ENCODE peak calls at places on chromosome 14, in eight cellular contexts. One of them, this sample, is unnamed.

GRCh38 chr14:106343636-106344035 is 817.3 kb downstream of the TMEM121 start:
- DNase-seq in lower leg skin: no peak
- DNase-seq in activated naive CD8-positive, alpha-beta T cell treated with anti-CD3 and anti-CD28 coated beads for 36 hours: no peak
- DNase-seq in activated CD8-positive, alpha-beta memory T cell treated with anti-CD3 and anti-CD28 coated beads for 24 hours: no peak
- DNase-seq in NCI-H1092 treated with DMSO at 0.1 percent for 48 hours: no peak
- DNase-seq in SW 1271: no peak
- DNase-seq in activated naive CD4-positive, alpha-beta T cell: no peak
- DNase-seq in HFF-Myc: no peak
- DNase-seq in this sample: no peak

GRCh38 chr14:72173038-72173720 is 240.9 kb downstream of the RGS6 start:
- DNase-seq in activated CD8-positive, alpha-beta memory T cell treated with anti-CD3 and anti-CD28 coated beads for 24 hours: no peak
- DNase-seq in HFF-Myc: no peak
- DNase-seq in SW 1271: no peak
- DNase-seq in NCI-H1092 treated with DMSO at 0.1 percent for 48 hours: no peak
- DNase-seq in activated naive CD4-positive, alpha-beta T cell: no peak
- DNase-seq in lower leg skin: no peak
- DNase-seq in activated naive CD8-positive, alpha-beta T cell treated with anti-CD3 and anti-CD28 coated beads for 36 hours: no peak
- DNase-seq in this sample: no peak

GRCh38 chr14:73428354-73428824 is 30.0 kb downstream of the NUMB start:
- DNase-seq in NCI-H1092 treated with DMSO at 0.1 percent for 48 hours: no peak
- DNase-seq in activated naive CD4-positive, alpha-beta T cell: no peak
- DNase-seq in HFF-Myc: no peak
- DNase-seq in activated CD8-positive, alpha-beta memory T cell treated with anti-CD3 and anti-CD28 coated beads for 24 hours: no peak
- DNase-seq in lower leg skin: no peak
- DNase-seq in activated naive CD8-positive, alpha-beta T cell treated with anti-CD3 and anti-CD28 coated beads for 36 hours: no peak
- DNase-seq in SW 1271: no peak
- DNase-seq in this sample: no peak

GRCh38 chr14:100728962-100729361 is 2.3 kb downstream of the DLK1 start:
- DNase-seq in lower leg skin: no peak
- DNase-seq in HFF-Myc: no peak
- DNase-seq in NCI-H1092 treated with DMSO at 0.1 percent for 48 hours: no peak
- DNase-seq in SW 1271: no peak
- DNase-seq in activated naive CD4-positive, alpha-beta T cell: no peak
- DNase-seq in activated naive CD8-positive, alpha-beta T cell treated with anti-CD3 and anti-CD28 coated beads for 36 hours: no peak
- DNase-seq in activated CD8-positive, alpha-beta memory T cell treated with anti-CD3 and anti-CD28 coated beads for 24 hours: no peak
- DNase-seq in this sample: no peak

GRCh38 chr14:98173291-98173690 is 1098.7 kb downstream of the BCL11B start:
- DNase-seq in activated CD8-positive, alpha-beta memory T cell treated with anti-CD3 and anti-CD28 coated beads for 24 hours: peak
- DNase-seq in lower leg skin: no peak
- DNase-seq in SW 1271: no peak
- DNase-seq in activated naive CD4-positive, alpha-beta T cell: peak
- DNase-seq in HFF-Myc: no peak
- DNase-seq in NCI-H1092 treated with DMSO at 0.1 percent for 48 hours: no peak
- DNase-seq in activated naive CD8-positive, alpha-beta T cell treated with anti-CD3 and anti-CD28 coated beads for 36 hours: no peak
- DNase-seq in this sample: no peak

GRCh38 chr14:98633380-98633779 is 638.6 kb downstream of the BCL11B start:
- DNase-seq in activated naive CD4-positive, alpha-beta T cell: no peak
- DNase-seq in activated naive CD8-positive, alpha-beta T cell treated with anti-CD3 and anti-CD28 coated beads for 36 hours: no peak
- DNase-seq in HFF-Myc: no peak
- DNase-seq in activated CD8-positive, alpha-beta memory T cell treated with anti-CD3 and anti-CD28 coated beads for 24 hours: no peak
- DNase-seq in lower leg skin: no peak
- DNase-seq in NCI-H1092 treated with DMSO at 0.1 percent for 48 hours: peak
- DNase-seq in SW 1271: no peak
- DNase-seq in this sample: no peak

GRCh38 chr14:89260898-89261297 is 156.1 kb downstream of the FOXN3 start:
- DNase-seq in NCI-H1092 treated with DMSO at 0.1 percent for 48 hours: no peak
- DNase-seq in activated CD8-positive, alpha-beta memory T cell treated with anti-CD3 and anti-CD28 coated beads for 24 hours: peak
- DNase-seq in SW 1271: no peak
- DNase-seq in activated naive CD4-positive, alpha-beta T cell: no peak
- DNase-seq in activated naive CD8-positive, alpha-beta T cell treated with anti-CD3 and anti-CD28 coated beads for 36 hours: no peak
- DNase-seq in lower leg skin: no peak
- DNase-seq in HFF-Myc: no peak
- DNase-seq in this sample: no peak

GRCh38 chr14:91115986-91116385 is 2.1 kb downstream of the DGLUCY start:
- DNase-seq in HFF-Myc: no peak
- DNase-seq in activated CD8-positive, alpha-beta memory T cell treated with anti-CD3 and anti-CD28 coated beads for 24 hours: no peak
- DNase-seq in activated naive CD4-positive, alpha-beta T cell: no peak
- DNase-seq in NCI-H1092 treated with DMSO at 0.1 percent for 48 hours: no peak
- DNase-seq in SW 1271: no peak
- DNase-seq in activated naive CD8-positive, alpha-beta T cell treated with anti-CD3 and anti-CD28 coated beads for 36 hours: no peak
- DNase-seq in lower leg skin: no peak
- DNase-seq in this sample: no peak

GRCh38 chr14:61950340-61950739 is 188.1 kb downstream of the SNAPC1 start:
- DNase-seq in NCI-H1092 treated with DMSO at 0.1 percent for 48 hours: no peak
- DNase-seq in activated naive CD4-positive, alpha-beta T cell: no peak
- DNase-seq in SW 1271: no peak
- DNase-seq in HFF-Myc: no peak
- DNase-seq in lower leg skin: no peak
- DNase-seq in activated CD8-positive, alpha-beta memory T cell treated with anti-CD3 and anti-CD28 coated beads for 24 hours: no peak
- DNase-seq in activated naive CD8-positive, alpha-beta T cell treated with anti-CD3 and anti-CD28 coated beads for 36 hours: no peak
- DNase-seq in this sample: no peak

GRCh38 chr14:32080001-32080510 is 3.0 kb downstream of the ARHGAP5 start:
- DNase-seq in NCI-H1092 treated with DMSO at 0.1 percent for 48 hours: no peak
- DNase-seq in activated naive CD8-positive, alpha-beta T cell treated with anti-CD3 and anti-CD28 coated beads for 36 hours: no peak
- DNase-seq in SW 1271: no peak
- DNase-seq in activated naive CD4-positive, alpha-beta T cell: no peak
- DNase-seq in HFF-Myc: no peak
- DNase-seq in lower leg skin: no peak
- DNase-seq in activated CD8-positive, alpha-beta memory T cell treated with anti-CD3 and anti-CD28 coated beads for 24 hours: no peak
- DNase-seq in this sample: no peak

GRCh38 chr14:100658514-100658886 is 68.2 kb upstream of the DLK1 start:
- DNase-seq in lower leg skin: no peak
- DNase-seq in activated CD8-positive, alpha-beta memory T cell treated with anti-CD3 and anti-CD28 coated beads for 24 hours: no peak
- DNase-seq in NCI-H1092 treated with DMSO at 0.1 percent for 48 hours: no peak
- DNase-seq in activated naive CD8-positive, alpha-beta T cell treated with anti-CD3 and anti-CD28 coated beads for 36 hours: no peak
- DNase-seq in activated naive CD4-positive, alpha-beta T cell: no peak
- DNase-seq in SW 1271: no peak
- DNase-seq in HFF-Myc: no peak
- DNase-seq in this sample: no peak

GRCh38 chr14:91005716-91006115 is 54.7 kb downstream of the RPS6KA5 start:
- DNase-seq in SW 1271: no peak
- DNase-seq in lower leg skin: no peak
- DNase-seq in NCI-H1092 treated with DMSO at 0.1 percent for 48 hours: no peak
- DNase-seq in activated naive CD8-positive, alpha-beta T cell treated with anti-CD3 and anti-CD28 coated beads for 36 hours: no peak
- DNase-seq in activated CD8-positive, alpha-beta memory T cell treated with anti-CD3 and anti-CD28 coated beads for 24 hours: no peak
- DNase-seq in HFF-Myc: no peak
- DNase-seq in activated naive CD4-positive, alpha-beta T cell: no peak
- DNase-seq in this sample: no peak

GRCh38 chr14:103753809-103754208 is 38.2 kb downstream of the ZFYVE21 start:
- DNase-seq in HFF-Myc: no peak
- DNase-seq in lower leg skin: no peak
- DNase-seq in activated CD8-positive, alpha-beta memory T cell treated with anti-CD3 and anti-CD28 coated beads for 24 hours: no peak
- DNase-seq in activated naive CD4-positive, alpha-beta T cell: no peak
- DNase-seq in activated naive CD8-positive, alpha-beta T cell treated with anti-CD3 and anti-CD28 coated beads for 36 hours: no peak
- DNase-seq in NCI-H1092 treated with DMSO at 0.1 percent for 48 hours: no peak
- DNase-seq in SW 1271: no peak
- DNase-seq in this sample: no peak

GRCh38 chr14:59507063-59507751 is 22.9 kb downstream of the JKAMP start:
- DNase-seq in activated CD8-positive, alpha-beta memory T cell treated with anti-CD3 and anti-CD28 coated beads for 24 hours: peak
- DNase-seq in activated naive CD8-positive, alpha-beta T cell treated with anti-CD3 and anti-CD28 coated beads for 36 hours: peak
- DNase-seq in SW 1271: peak
- DNase-seq in NCI-H1092 treated with DMSO at 0.1 percent for 48 hours: peak
- DNase-seq in lower leg skin: no peak
- DNase-seq in activated naive CD4-positive, alpha-beta T cell: peak
- DNase-seq in HFF-Myc: no peak
- DNase-seq in this sample: peak

GRCh38 chr14:74478996-74479635 is 14.0 kb downstream of the NPC2 start:
- DNase-seq in SW 1271: no peak
- DNase-seq in HFF-Myc: no peak
- DNase-seq in NCI-H1092 treated with DMSO at 0.1 percent for 48 hours: peak
- DNase-seq in lower leg skin: no peak
- DNase-seq in activated CD8-positive, alpha-beta memory T cell treated with anti-CD3 and anti-CD28 coated beads for 24 hours: no peak
- DNase-seq in activated naive CD4-positive, alpha-beta T cell: no peak
- DNase-seq in activated naive CD8-positive, alpha-beta T cell treated with anti-CD3 and anti-CD28 coated beads for 36 hours: no peak
- DNase-seq in this sample: no peak

GRCh38 chr14:91517013-91517412 is 6.9 kb upstream of the PPP4R3A start:
- DNase-seq in activated naive CD8-positive, alpha-beta T cell treated with anti-CD3 and anti-CD28 coated beads for 36 hours: no peak
- DNase-seq in activated CD8-positive, alpha-beta memory T cell treated with anti-CD3 and anti-CD28 coated beads for 24 hours: no peak
- DNase-seq in NCI-H1092 treated with DMSO at 0.1 percent for 48 hours: no peak
- DNase-seq in HFF-Myc: no peak
- DNase-seq in lower leg skin: no peak
- DNase-seq in SW 1271: no peak
- DNase-seq in activated naive CD4-positive, alpha-beta T cell: no peak
- DNase-seq in this sample: no peak

GRCh38 chr14:60396718-60397343 is 89.0 kb downstream of the C14orf39 start:
- DNase-seq in activated naive CD4-positive, alpha-beta T cell: no peak
- DNase-seq in SW 1271: no peak
- DNase-seq in lower leg skin: no peak
- DNase-seq in NCI-H1092 treated with DMSO at 0.1 percent for 48 hours: no peak
- DNase-seq in activated naive CD8-positive, alpha-beta T cell treated with anti-CD3 and anti-CD28 coated beads for 36 hours: no peak
- DNase-seq in HFF-Myc: no peak
- DNase-seq in activated CD8-positive, alpha-beta memory T cell treated with anti-CD3 and anti-CD28 coated beads for 24 hours: no peak
- DNase-seq in this sample: no peak

GRCh38 chr14:83096092-83096491 is 1562.4 kb upstream of the SEL1L start:
- DNase-seq in activated naive CD8-positive, alpha-beta T cell treated with anti-CD3 and anti-CD28 coated beads for 36 hours: no peak
- DNase-seq in activated CD8-positive, alpha-beta memory T cell treated with anti-CD3 and anti-CD28 coated beads for 24 hours: no peak
- DNase-seq in HFF-Myc: no peak
- DNase-seq in NCI-H1092 treated with DMSO at 0.1 percent for 48 hours: no peak
- DNase-seq in activated naive CD4-positive, alpha-beta T cell: no peak
- DNase-seq in lower leg skin: no peak
- DNase-seq in SW 1271: no peak
- DNase-seq in this sample: no peak

GRCh38 chr14:90368946-90369721 is 27.7 kb upstream of the CALM1 start:
- DNase-seq in activated naive CD4-positive, alpha-beta T cell: no peak
- DNase-seq in activated CD8-positive, alpha-beta memory T cell treated with anti-CD3 and anti-CD28 coated beads for 24 hours: no peak
- DNase-seq in SW 1271: no peak
- DNase-seq in activated naive CD8-positive, alpha-beta T cell treated with anti-CD3 and anti-CD28 coated beads for 36 hours: no peak
- DNase-seq in NCI-H1092 treated with DMSO at 0.1 percent for 48 hours: peak
- DNase-seq in HFF-Myc: peak
- DNase-seq in lower leg skin: no peak
- DNase-seq in this sample: no peak

GRCh38 chr14:28482644-28483043 is 283.9 kb upstream of the FOXG1 start:
- DNase-seq in SW 1271: no peak
- DNase-seq in NCI-H1092 treated with DMSO at 0.1 percent for 48 hours: no peak
- DNase-seq in HFF-Myc: no peak
- DNase-seq in activated naive CD8-positive, alpha-beta T cell treated with anti-CD3 and anti-CD28 coated beads for 36 hours: no peak
- DNase-seq in lower leg skin: no peak
- DNase-seq in activated CD8-positive, alpha-beta memory T cell treated with anti-CD3 and anti-CD28 coated beads for 24 hours: no peak
- DNase-seq in activated naive CD4-positive, alpha-beta T cell: no peak
- DNase-seq in this sample: no peak

GRCh38 chr14:105333020-105333490 is 18.5 kb downstream of the PACS2 start:
- DNase-seq in SW 1271: no peak
- DNase-seq in activated naive CD8-positive, alpha-beta T cell treated with anti-CD3 and anti-CD28 coated beads for 36 hours: no peak
- DNase-seq in activated naive CD4-positive, alpha-beta T cell: no peak
- DNase-seq in lower leg skin: no peak
- DNase-seq in NCI-H1092 treated with DMSO at 0.1 percent for 48 hours: no peak
- DNase-seq in HFF-Myc: no peak
- DNase-seq in activated CD8-positive, alpha-beta memory T cell treated with anti-CD3 and anti-CD28 coated beads for 24 hours: no peak
- DNase-seq in this sample: no peak

GRCh38 chr14:51609251-51609986 is 42.3 kb upstream of the FRMD6 start:
- DNase-seq in SW 1271: no peak
- DNase-seq in lower leg skin: no peak
- DNase-seq in activated naive CD8-positive, alpha-beta T cell treated with anti-CD3 and anti-CD28 coated beads for 36 hours: no peak
- DNase-seq in NCI-H1092 treated with DMSO at 0.1 percent for 48 hours: no peak
- DNase-seq in HFF-Myc: no peak
- DNase-seq in activated naive CD4-positive, alpha-beta T cell: no peak
- DNase-seq in activated CD8-positive, alpha-beta memory T cell treated with anti-CD3 and anti-CD28 coated beads for 24 hours: no peak
- DNase-seq in this sample: no peak

GRCh38 chr14:77574446-77575125 is 41.9 kb downstream of the SPTLC2 start:
- DNase-seq in activated CD8-positive, alpha-beta memory T cell treated with anti-CD3 and anti-CD28 coated beads for 24 hours: no peak
- DNase-seq in lower leg skin: no peak
- DNase-seq in NCI-H1092 treated with DMSO at 0.1 percent for 48 hours: no peak
- DNase-seq in activated naive CD4-positive, alpha-beta T cell: no peak
- DNase-seq in activated naive CD8-positive, alpha-beta T cell treated with anti-CD3 and anti-CD28 coated beads for 36 hours: no peak
- DNase-seq in SW 1271: no peak
- DNase-seq in HFF-Myc: no peak
- DNase-seq in this sample: no peak

GRCh38 chr14:57870686-57871457 is 5.0 kb upstream of the SLC35F4 start:
- DNase-seq in HFF-Myc: no peak
- DNase-seq in lower leg skin: no peak
- DNase-seq in activated naive CD8-positive, alpha-beta T cell treated with anti-CD3 and anti-CD28 coated beads for 36 hours: no peak
- DNase-seq in activated naive CD4-positive, alpha-beta T cell: no peak
- DNase-seq in NCI-H1092 treated with DMSO at 0.1 percent for 48 hours: no peak
- DNase-seq in SW 1271: no peak
- DNase-seq in activated CD8-positive, alpha-beta memory T cell treated with anti-CD3 and anti-CD28 coated beads for 24 hours: no peak
- DNase-seq in this sample: no peak

GRCh38 chr14:70289138-70289537 is 70.3 kb downstream of the COX16 start:
- DNase-seq in activated CD8-positive, alpha-beta memory T cell treated with anti-CD3 and anti-CD28 coated beads for 24 hours: peak
- DNase-seq in activated naive CD8-positive, alpha-beta T cell treated with anti-CD3 and anti-CD28 coated beads for 36 hours: peak
- DNase-seq in HFF-Myc: no peak
- DNase-seq in activated naive CD4-positive, alpha-beta T cell: no peak
- DNase-seq in lower leg skin: no peak
- DNase-seq in SW 1271: no peak
- DNase-seq in NCI-H1092 treated with DMSO at 0.1 percent for 48 hours: no peak
- DNase-seq in this sample: no peak

GRCh38 chr14:99121027-99121875 is 150.7 kb downstream of the BCL11B start:
- DNase-seq in lower leg skin: no peak
- DNase-seq in SW 1271: no peak
- DNase-seq in NCI-H1092 treated with DMSO at 0.1 percent for 48 hours: no peak
- DNase-seq in activated CD8-positive, alpha-beta memory T cell treated with anti-CD3 and anti-CD28 coated beads for 24 hours: peak
- DNase-seq in HFF-Myc: no peak
- DNase-seq in activated naive CD8-positive, alpha-beta T cell treated with anti-CD3 and anti-CD28 coated beads for 36 hours: no peak
- DNase-seq in activated naive CD4-positive, alpha-beta T cell: no peak
- DNase-seq in this sample: peak

GRCh38 chr14:33307691-33308369 is 369.2 kb downstream of the NPAS3 start:
- DNase-seq in activated CD8-positive, alpha-beta memory T cell treated with anti-CD3 and anti-CD28 coated beads for 24 hours: no peak
- DNase-seq in NCI-H1092 treated with DMSO at 0.1 percent for 48 hours: peak
- DNase-seq in HFF-Myc: peak
- DNase-seq in activated naive CD4-positive, alpha-beta T cell: no peak
- DNase-seq in SW 1271: no peak
- DNase-seq in activated naive CD8-positive, alpha-beta T cell treated with anti-CD3 and anti-CD28 coated beads for 36 hours: no peak
- DNase-seq in lower leg skin: peak
- DNase-seq in this sample: no peak

GRCh38 chr14:106044949-106045596 is 518.7 kb downstream of the TMEM121 start:
- DNase-seq in activated naive CD8-positive, alpha-beta T cell treated with anti-CD3 and anti-CD28 coated beads for 36 hours: peak
- DNase-seq in lower leg skin: no peak
- DNase-seq in SW 1271: no peak
- DNase-seq in HFF-Myc: no peak
- DNase-seq in activated CD8-positive, alpha-beta memory T cell treated with anti-CD3 and anti-CD28 coated beads for 24 hours: peak
- DNase-seq in activated naive CD4-positive, alpha-beta T cell: peak
- DNase-seq in NCI-H1092 treated with DMSO at 0.1 percent for 48 hours: no peak
- DNase-seq in this sample: peak

GRCh38 chr14:102084931-102085330 is 1.9 kb downstream of the HSP90AA1 start:
- DNase-seq in SW 1271: no peak
- DNase-seq in NCI-H1092 treated with DMSO at 0.1 percent for 48 hours: no peak
- DNase-seq in activated naive CD4-positive, alpha-beta T cell: no peak
- DNase-seq in lower leg skin: no peak
- DNase-seq in HFF-Myc: no peak
- DNase-seq in activated CD8-positive, alpha-beta memory T cell treated with anti-CD3 and anti-CD28 coated beads for 24 hours: no peak
- DNase-seq in activated naive CD8-positive, alpha-beta T cell treated with anti-CD3 and anti-CD28 coated beads for 36 hours: no peak
- DNase-seq in this sample: no peak

GRCh38 chr14:67517083-67517482 is 16.0 kb upstream of the PLEKHH1 start:
- DNase-seq in lower leg skin: no peak
- DNase-seq in activated CD8-positive, alpha-beta memory T cell treated with anti-CD3 and anti-CD28 coated beads for 24 hours: no peak
- DNase-seq in activated naive CD4-positive, alpha-beta T cell: no peak
- DNase-seq in HFF-Myc: no peak
- DNase-seq in SW 1271: no peak
- DNase-seq in NCI-H1092 treated with DMSO at 0.1 percent for 48 hours: peak
- DNase-seq in activated naive CD8-positive, alpha-beta T cell treated with anti-CD3 and anti-CD28 coated beads for 36 hours: no peak
- DNase-seq in this sample: peak

GRCh38 chr14:33237102-33237501 is 298.4 kb downstream of the NPAS3 start:
- DNase-seq in activated naive CD4-positive, alpha-beta T cell: no peak
- DNase-seq in activated naive CD8-positive, alpha-beta T cell treated with anti-CD3 and anti-CD28 coated beads for 36 hours: no peak
- DNase-seq in SW 1271: no peak
- DNase-seq in activated CD8-positive, alpha-beta memory T cell treated with anti-CD3 and anti-CD28 coated beads for 24 hours: no peak
- DNase-seq in HFF-Myc: no peak
- DNase-seq in lower leg skin: no peak
- DNase-seq in NCI-H1092 treated with DMSO at 0.1 percent for 48 hours: no peak
- DNase-seq in this sample: no peak

GRCh38 chr14:97710726-97711125 is 913.5 kb downstream of the VRK1 start:
- DNase-seq in NCI-H1092 treated with DMSO at 0.1 percent for 48 hours: no peak
- DNase-seq in HFF-Myc: no peak
- DNase-seq in activated CD8-positive, alpha-beta memory T cell treated with anti-CD3 and anti-CD28 coated beads for 24 hours: no peak
- DNase-seq in SW 1271: no peak
- DNase-seq in activated naive CD8-positive, alpha-beta T cell treated with anti-CD3 and anti-CD28 coated beads for 36 hours: no peak
- DNase-seq in lower leg skin: no peak
- DNase-seq in activated naive CD4-positive, alpha-beta T cell: no peak
- DNase-seq in this sample: no peak

GRCh38 chr14:68979722-68980552 is 835 bp upstream of the ACTN1 start:
- DNase-seq in activated naive CD8-positive, alpha-beta T cell treated with anti-CD3 and anti-CD28 coated beads for 36 hours: no peak
- DNase-seq in HFF-Myc: no peak
- DNase-seq in activated naive CD4-positive, alpha-beta T cell: no peak
- DNase-seq in lower leg skin: no peak
- DNase-seq in NCI-H1092 treated with DMSO at 0.1 percent for 48 hours: peak
- DNase-seq in activated CD8-positive, alpha-beta memory T cell treated with anti-CD3 and anti-CD28 coated beads for 24 hours: no peak
- DNase-seq in SW 1271: no peak
- DNase-seq in this sample: no peak